ENCODE peak calls at places on chromosomes 5 and 9, in nine cellular contexts. D is IMR-90, L is H9, P is endodermal cell, I is nephron progenitor cell, X is cardiac muscle cell, A is cardiac fibroblast, O is endothelial cell, V is AG09309. Q is an unnamed sample.
A peak's percentile ranks its signal among the peaks of the same experiment; 100 is the strongest.

GRCh38 chr9:129170229-129170628 is 7.8 kb downstream of the IER5L start:
- DNase-seq in I (no peak), P (no peak), D (peak; percentile 41), O (no peak), A (peak; percentile 26), L (no peak), V (no peak), X (no peak), Q (no peak)

GRCh38 chr9:110040788-110041187 is 167.2 kb downstream of the C9orf152 start:
- DNase-seq in O (no peak), A (peak; percentile 90), P (no peak), X (no peak), L (no peak), I (no peak), V (peak; percentile 59), D (peak; percentile 90), Q (no peak)

GRCh38 chr9:115952667-115953316 is 200.8 kb upstream of the PAPPA start:
- DNase-seq in P (no peak), L (no peak), V (no peak), O (no peak), X (no peak), A (peak; percentile 46), D (peak; percentile 88), I (no peak), Q (no peak)

GRCh38 chr9:128603697-128604096 is 51.3 kb downstream of the SPTAN1 start:
- DNase-seq in V (no peak), D (no peak), A (no peak), X (peak; percentile 48), O (no peak), P (no peak), L (no peak), I (no peak), Q (no peak)

GRCh38 chr9:111038336-111039202 is at the start of gene LPAR1:
- DNase-seq in I (peak; percentile 70), O (peak; percentile 53), L (peak; percentile 66), X (peak; percentile 75), D (peak; percentile 78), V (no peak), A (peak; percentile 62), P (peak; percentile 88), Q (no peak)

GRCh38 chr9:136093995-136094881 is 851 bp downstream of the NACC2 start:
- DNase-seq in P (peak; percentile 73), V (no peak), L (no peak), A (peak; percentile 62), I (peak; percentile 51), O (peak; percentile 49), X (peak; percentile 66), D (peak; percentile 31), Q (peak; percentile 74)

GRCh38 chr5:76688836-76689235 is 27.1 kb upstream of the F2R start:
- DNase-seq in I (no peak), A (no peak), P (no peak), L (no peak), X (no peak), O (no peak), D (peak; percentile 53), V (no peak), Q (no peak)

GRCh38 chr9:134559013-134559412 is 82.6 kb upstream of the COL5A1 start:
- DNase-seq in V (no peak), P (peak; percentile 11), X (no peak), I (no peak), L (peak; percentile 14), D (no peak), O (no peak), A (no peak), Q (no peak)

GRCh38 chr9:14797442-14797841 is 74.9 kb upstream of the CER1 start:
- DNase-seq in P (no peak), A (no peak), O (no peak), I (no peak), X (no peak), V (no peak), D (no peak), L (no peak), Q (no peak)

GRCh38 chr9:129036923-129037766 is 719 bp downstream of the MIGA2 start:
- DNase-seq in X (no peak), I (no peak), P (no peak), O (no peak), D (no peak), L (no peak), V (no peak), A (no peak), Q (no peak)

GRCh38 chr5:78555870-78556269 is 92.7 kb downstream of the LHFPL2 start:
- DNase-seq in V (no peak), I (no peak), P (no peak), D (no peak), A (no peak), O (no peak), L (no peak), X (no peak), Q (no peak)

GRCh38 chr9:2407450-2407849 is 214.1 kb upstream of the VLDLR start:
- DNase-seq in O (no peak), V (no peak), D (no peak), L (no peak), X (no peak), I (no peak), P (no peak), A (no peak), Q (no peak)

GRCh38 chr5:135438712-135439111 is 8.4 kb downstream of the DCANP1 start:
- DNase-seq in D (no peak), V (no peak), L (peak; percentile 18), A (no peak), X (no peak), P (no peak), I (no peak), O (no peak), Q (no peak)

GRCh38 chr9:13387668-13388124 is 108.2 kb upstream of the MPDZ start:
- DNase-seq in I (no peak), V (no peak), X (no peak), A (no peak), O (no peak), P (no peak), D (no peak), L (no peak), Q (no peak)

GRCh38 chr5:172624083-172624995 is 16.7 kb upstream of the NEURL1B start:
- DNase-seq in D (no peak), V (no peak), I (no peak), O (no peak), L (no peak), P (no peak), X (no peak), A (no peak), Q (no peak)

GRCh38 chr5:67234671-67235176 is 38.1 kb upstream of the CD180 start:
- DNase-seq in L (no peak), P (no peak), I (no peak), O (no peak), X (no peak), V (no peak), A (peak; percentile 86), D (peak; percentile 76), Q (no peak)

DNA sequence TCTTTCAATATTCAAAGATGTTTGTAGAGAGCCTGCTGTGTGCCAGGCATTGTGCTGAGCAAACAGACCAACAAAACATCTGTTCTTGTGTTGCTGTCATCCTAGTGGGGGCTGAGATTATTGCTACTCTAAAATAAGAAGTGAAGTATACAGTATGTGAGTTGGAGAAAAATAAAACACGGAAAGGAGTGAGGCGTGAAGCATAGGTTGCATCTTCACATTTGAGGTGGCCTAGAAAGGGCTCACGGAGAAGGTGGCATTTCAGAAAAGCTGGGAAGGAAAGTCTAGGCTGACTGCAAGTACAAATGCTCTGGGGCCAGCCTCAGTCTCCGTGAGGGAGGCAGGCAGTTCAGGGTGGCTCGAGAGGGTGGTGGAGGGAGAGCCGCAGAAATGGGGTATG is 80.3 kb downstream of the CSNK1A1 start:
- DNase-seq in O (no peak), I (no peak), D (no peak), X (no peak), A (no peak), P (no peak), L (no peak), V (no peak), Q (no peak)
- TF ChIP-seq CTCF in O (no peak), I (no peak), D (no peak), X (no peak), A (no peak), P (peak; percentile 33), L (no peak), V (no peak), Q (no peak)

GRCh38 chr9:35659340-35659739 is 1.2 kb downstream of the CCDC107 start:
- DNase-seq in D (peak; percentile 49), V (no peak), P (no peak), A (peak; percentile 82), I (no peak), X (no peak), L (no peak), O (no peak), Q (no peak)

GRCh38 chr9:35657327-35658143 is at the start of gene RMRP:
- DNase-seq in O (peak; percentile 92), I (peak; percentile 93), X (peak; percentile 100), D (peak; percentile 100), P (peak; percentile 97), L (peak; percentile 98), A (peak; percentile 100), V (peak; percentile 99), Q (peak; percentile 58)

GRCh38 chr9:35658894-35659220 is 765 bp downstream of the CCDC107 start:
- DNase-seq in V (no peak), D (peak; percentile 70), P (no peak), X (no peak), O (no peak), A (peak; percentile 52), I (no peak), L (no peak), Q (no peak)

GRCh38 chr9:35656841-35657326 is 935 bp downstream of the RMRP start:
- DNase-seq in V (no peak), D (no peak), I (no peak), L (no peak), X (no peak), P (no peak), A (no peak), O (no peak), Q (no peak)

GRCh38 chr9:35658144-35658893 is at the start of gene CCDC107:
- DNase-seq in P (peak; percentile 94), I (peak; percentile 89), X (peak; percentile 93), V (no peak), O (peak; percentile 88), L (peak; percentile 79), D (peak; percentile 81), A (peak; percentile 90), Q (peak; percentile 79)
- TF ChIP-seq CTCF in P (peak; percentile 95), I (peak; percentile 65), X (peak; percentile 41), V (peak; percentile 58), O (peak; percentile 76), L (peak; percentile 90), D (peak; percentile 55), A (peak; percentile 51), Q (peak; percentile 97)

DNA sequence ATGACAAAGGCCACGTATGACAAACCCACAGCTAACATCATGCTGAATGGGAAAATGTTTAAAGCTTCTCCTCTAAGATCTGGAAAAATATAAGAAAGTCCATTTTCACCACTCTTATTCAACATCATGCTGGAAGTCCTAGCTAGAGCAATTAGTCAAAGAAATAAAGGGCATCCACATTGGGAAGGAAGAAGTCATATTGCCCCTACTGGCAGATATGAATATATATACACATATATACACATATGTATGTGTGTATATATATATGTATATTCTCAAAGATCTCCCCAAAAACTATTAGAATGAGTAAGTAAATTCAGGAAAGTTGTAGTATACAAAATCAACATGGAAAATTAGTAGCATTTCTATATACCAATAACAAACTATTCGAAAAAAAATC is 17.1 kb downstream of the APBA1 start:
- DNase-seq in O (no peak), X (no peak), V (no peak), I (no peak), P (no peak), L (no peak), A (no peak), D (no peak), Q (no peak)
- TF ChIP-seq CTCF in O (no peak), X (no peak), V (no peak), I (no peak), P (no peak), L (no peak), A (no peak), D (no peak), Q (no peak)

GRCh38 chr5:53350991-53351770 is 129.2 kb upstream of the FST start:
- DNase-seq in X (peak; percentile 18), A (no peak), P (no peak), V (no peak), I (no peak), O (peak; percentile 8), L (no peak), D (peak; percentile 37), Q (no peak)
- TF ChIP-seq CTCF in X (no peak), A (no peak), P (no peak), V (no peak), I (no peak), O (no peak), L (no peak), D (peak; percentile 26), Q (no peak)